ENCODE peak calls at places on chromosome 19, in five cellular contexts. A is gastrocnemius medialis, B is right lobe of liver, S is breast epithelium, T is tibial nerve. X is an unnamed sample.

GRCh38 chr19:41325947-41326706 is 16.2 kb downstream of the CCDC97 start:
- DNase-seq in T (no peak), A (no peak), B (no peak), S (no peak), X (no peak)

GRCh38 chr19:10826236-10826635 is 9.8 kb downstream of the TMED1 start:
- DNase-seq in S (no peak), A (no peak), T (no peak), B (no peak), X (no peak)

GRCh38 chr19:20453424-20453938 is 112.1 kb downstream of the ZNF737 start:
- DNase-seq in A (no peak), B (no peak), S (no peak), T (no peak), X (no peak)

GRCh38 chr19:10332158-10332964 is 968 bp downstream of the RAVER1 start:
- DNase-seq in B (no peak), T (no peak), S (no peak), A (no peak), X (no peak)

GRCh38 chr19:43499042-43499441 is 5.5 kb downstream of the PHLDB3 start:
- DNase-seq in T (no peak), S (no peak), B (peak), A (no peak), X (no peak)

GRCh38 chr19:3154957-3155736 is 19.3 kb downstream of the GNA15 start:
- DNase-seq in S (peak), B (no peak), T (no peak), A (peak), X (peak)

GRCh38 chr19:42301646-42302204 is at the start of gene PRR19:
- DNase-seq in B (no peak), T (no peak), A (no peak), S (no peak), X (no peak)

GRCh38 chr19:22545751-22546150 is 88.4 kb upstream of the ZNF492 start:
- DNase-seq in S (peak), A (no peak), B (no peak), T (no peak), X (peak)

GRCh38 chr19:46896076-46896794 is 35.4 kb downstream of the ARHGAP35 start:
- DNase-seq in T (no peak), A (no peak), S (no peak), B (peak), X (peak)

GRCh38 chr19:45657520-45658163 is 10.4 kb upstream of the GIPR start:
- DNase-seq in B (no peak), S (no peak), T (no peak), A (no peak), X (no peak)

GRCh38 chr19:40416918-40417713 is 3.9 kb upstream of the PRX start:
- DNase-seq in T (peak), A (peak), B (peak), S (peak), X (no peak)

GRCh38 chr19:53818756-53819155 is 5.4 kb downstream of the NLRP12 start:
- DNase-seq in T (no peak), B (no peak), S (no peak), A (no peak), X (no peak)

GRCh38 chr19:52170304-52170703 is 1.1 kb downstream of the ZNF836 start:
- DNase-seq in T (no peak), B (no peak), A (no peak), S (no peak), X (no peak)

DNA sequence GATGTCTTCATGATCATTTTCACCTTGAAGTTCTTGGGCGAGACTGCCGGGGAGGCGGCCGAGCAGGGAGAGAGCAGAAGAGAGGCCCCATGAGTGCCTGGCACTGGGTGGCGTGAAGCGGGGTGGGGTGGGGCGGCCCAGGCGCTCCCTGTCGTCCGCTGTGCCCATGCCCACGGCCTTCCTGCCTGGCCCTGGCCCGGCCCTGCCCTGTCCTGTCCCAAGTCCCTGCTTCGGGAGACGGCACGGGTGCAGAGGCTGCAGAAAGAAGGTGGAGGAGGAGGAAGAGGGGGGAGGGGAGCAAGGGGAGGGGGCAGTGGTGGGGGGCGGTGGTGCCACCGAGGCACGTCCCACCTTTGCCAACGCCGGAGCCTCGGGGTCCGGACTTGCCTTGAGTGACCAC is 118.4 kb downstream of the PTPRS start:
- DNase-seq in A (no peak), B (no peak), S (no peak), T (no peak), X (no peak)
- TF ChIP-seq CTCF in A (no peak), B (no peak), S (no peak), T (no peak), X (no peak)

DNA sequence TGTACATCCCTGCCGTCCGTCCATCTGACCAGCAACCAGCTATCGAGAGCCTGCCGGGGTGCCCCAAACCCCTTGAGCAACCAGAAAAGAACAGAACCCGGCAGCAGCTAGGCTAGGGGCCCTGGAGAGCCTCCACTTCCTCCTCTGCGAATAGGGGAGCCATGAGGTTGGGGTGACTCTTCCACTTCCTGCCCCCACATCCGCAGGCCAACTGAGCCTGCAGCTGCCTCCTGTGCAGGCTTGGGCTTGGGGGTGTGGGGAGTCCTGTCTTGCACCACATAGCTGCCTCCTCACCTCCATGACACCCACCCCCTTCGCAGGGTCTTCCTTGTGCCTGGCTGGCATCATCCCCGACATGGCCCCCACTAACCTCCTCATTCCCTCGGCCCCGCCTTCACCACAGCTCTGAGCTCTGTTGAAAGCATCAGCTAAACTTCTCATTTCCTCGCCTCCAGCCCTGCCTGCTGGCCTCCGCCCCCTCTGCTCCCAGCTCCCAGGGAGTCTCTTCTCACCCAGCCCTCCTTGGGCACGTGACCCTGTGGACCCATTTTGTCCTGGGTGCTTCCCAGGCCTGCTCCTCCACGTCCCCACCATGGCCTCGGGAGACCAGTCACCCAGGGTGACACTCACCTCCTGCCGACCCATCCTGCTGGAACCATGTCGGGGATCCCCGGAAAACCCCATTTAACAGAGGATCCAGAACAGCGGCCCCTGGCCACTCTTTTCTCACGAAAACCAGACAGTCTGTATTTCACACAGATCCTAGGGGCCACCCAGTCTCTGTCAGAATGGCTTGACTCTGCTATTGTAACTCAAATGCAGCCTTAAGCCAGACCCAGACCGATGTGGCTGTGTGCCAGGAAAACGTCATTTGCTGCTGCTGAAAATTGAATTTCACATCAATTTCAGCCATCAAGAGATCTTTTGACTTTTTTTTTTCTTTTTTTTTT is 50.4 kb downstream of the MYO9B start:
- DNase-seq in T (no peak), A (peak), S (peak), B (peak), X (peak)
- TF ChIP-seq POLR2A in T (no peak), A (no peak), S (no peak), B (no peak), X (no peak)

GRCh38 chr19:29872224-29872731 is 60.5 kb downstream of the CCNE1 start:
- DNase-seq in S (no peak), A (no peak), T (no peak), B (no peak), X (no peak)
- TF ChIP-seq CTCF in S (no peak), A (peak), T (no peak), B (peak), X (no peak)

GRCh38 chr19:5132698-5133651 is 164.1 kb downstream of the KDM4B start:
- DNase-seq in T (no peak), A (no peak), B (no peak), S (no peak), X (no peak)

GRCh38 chr19:5131866-5132561 is 163.1 kb downstream of the KDM4B start:
- DNase-seq in B (no peak), T (no peak), A (no peak), S (peak), X (peak)

GRCh38 chr19:5129691-5130090 is 160.8 kb downstream of the KDM4B start:
- DNase-seq in A (no peak), S (no peak), B (no peak), T (no peak), X (no peak)

GRCh38 chr19:5130371-5131030 is 161.6 kb downstream of the KDM4B start:
- DNase-seq in B (no peak), T (no peak), S (no peak), A (no peak), X (no peak)

DNA sequence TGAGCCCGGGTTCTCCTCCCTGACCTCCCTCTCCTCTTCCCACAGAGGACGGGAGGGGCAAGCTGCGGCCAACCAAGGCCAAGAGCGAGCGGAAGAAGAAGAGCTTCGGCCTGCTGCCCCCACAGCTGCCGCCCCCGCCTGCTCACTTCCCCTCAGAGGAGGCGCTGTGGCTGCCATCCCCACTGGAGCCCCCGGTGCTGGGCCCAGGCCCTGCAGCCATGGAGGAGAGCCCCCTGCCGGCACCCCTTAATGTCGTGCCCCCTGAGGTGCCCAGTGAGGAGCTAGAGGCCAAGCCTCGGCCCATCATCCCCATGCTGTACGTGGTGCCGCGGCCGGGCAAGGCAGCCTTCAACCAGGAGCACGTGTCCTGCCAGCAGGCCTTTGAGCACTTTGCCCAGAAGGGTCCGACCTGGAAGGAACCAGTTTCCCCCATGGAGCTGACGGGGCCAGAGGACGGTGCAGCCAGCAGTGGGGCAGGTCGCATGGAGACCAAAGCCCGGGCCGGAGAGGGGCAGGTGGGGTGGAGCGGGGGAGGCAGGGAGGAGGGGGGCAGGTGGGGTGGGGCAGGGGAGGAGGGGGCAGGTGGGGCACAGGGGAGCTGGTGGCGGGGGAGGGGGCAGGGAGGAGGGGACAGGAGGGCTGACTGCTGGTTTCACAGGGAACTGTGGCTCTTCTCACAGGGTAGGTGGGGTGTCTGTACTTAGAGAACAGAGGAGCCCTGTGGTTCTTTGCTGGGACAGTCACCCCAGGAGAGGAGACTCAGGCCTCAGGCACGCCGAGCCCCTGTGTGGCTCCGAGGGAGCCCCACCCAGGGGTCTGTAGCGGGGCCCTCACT is 162.3 kb downstream of the KDM4B start:
- DNase-seq in A (no peak), S (no peak), B (no peak), T (no peak), X (no peak)
- TF ChIP-seq POLR2A in A (no peak), S (no peak), B (no peak), T (no peak), X (no peak)

GRCh38 chr19:1118999-1119398 is 15.2 kb downstream of the GPX4 start:
- DNase-seq in T (no peak), B (peak), A (no peak), S (no peak), X (no peak)

GRCh38 chr19:1119475-1120217 is 15.9 kb downstream of the GPX4 start:
- DNase-seq in A (no peak), T (no peak), S (no peak), B (no peak), X (no peak)

GRCh38 chr19:1115646-1116420 is 12.0 kb downstream of the GPX4 start:
- DNase-seq in S (no peak), T (no peak), B (no peak), A (no peak), X (no peak)

GRCh38 chr19:1117654-1118053 is 13.9 kb downstream of the GPX4 start:
- DNase-seq in A (no peak), T (no peak), S (no peak), B (no peak), X (no peak)

DNA sequence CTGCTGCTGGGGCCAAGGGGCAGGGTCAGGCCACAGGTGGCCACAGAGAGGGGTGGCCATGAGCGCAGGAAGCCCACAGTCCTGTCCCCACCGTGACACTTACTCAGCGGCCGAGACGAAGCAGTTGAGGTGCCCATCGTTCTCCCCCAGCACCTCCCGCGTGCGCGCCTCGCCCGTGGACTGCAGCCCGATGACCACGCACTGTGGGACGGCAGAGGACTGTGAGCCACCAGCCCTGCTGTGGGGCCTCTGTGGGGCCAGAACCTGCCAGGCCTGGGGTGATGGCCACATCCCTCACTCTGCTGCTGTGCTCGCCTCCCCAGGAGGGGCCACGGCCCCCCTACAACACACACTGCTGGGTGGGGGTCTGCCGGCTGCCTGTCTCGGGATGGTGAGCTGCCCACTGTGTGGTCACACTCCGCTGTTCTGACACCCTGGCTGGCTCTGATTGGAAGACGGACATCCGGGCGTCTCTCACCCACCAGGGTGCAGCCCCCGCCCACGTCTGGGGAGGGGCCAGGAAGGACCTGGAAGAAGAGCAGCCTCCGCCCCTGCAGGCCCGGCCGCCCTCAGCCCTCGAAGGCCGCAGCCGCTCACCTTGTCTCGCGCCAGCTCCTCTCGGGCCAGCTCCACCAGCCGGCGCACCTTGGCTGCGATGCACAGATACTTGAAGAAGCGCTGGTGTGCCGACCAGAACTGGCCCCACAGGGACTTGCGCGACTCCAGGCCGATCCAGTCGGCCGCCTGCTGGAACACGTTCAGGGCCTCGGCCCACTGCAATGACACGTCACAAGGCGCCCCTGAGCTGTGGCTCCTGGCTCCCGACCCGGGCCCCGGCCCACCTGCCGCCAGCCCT is 13.2 kb downstream of the GPX4 start:
- DNase-seq in S (no peak), T (no peak), B (peak), A (no peak), X (peak)
- TF ChIP-seq CTCF in S (no peak), T (no peak), B (no peak), A (no peak), X (no peak)